ENCODE peak calls at places on chromosomes 1 and 21, in four cellular contexts. One of them, this sample, is unnamed.

GRCh38 chr1:230426246-230427101 is at the start of gene PGBD5:
- DNase-seq in foreskin fibroblast: peak; percentile 43
- DNase-seq in tibial nerve: peak; percentile 24
- DNase-seq in AG10803: peak; percentile 47
- DNase-seq in this sample: no peak

GRCh38 chr1:209797978-209798639 is 7.8 kb downstream of the IRF6 start:
- DNase-seq in foreskin fibroblast: no peak
- DNase-seq in tibial nerve: no peak
- DNase-seq in AG10803: peak; percentile 62
- DNase-seq in this sample: no peak

GRCh38 chr21:33244082-33244780 is 14.5 kb downstream of the IFNAR2 start:
- DNase-seq in foreskin fibroblast: no peak
- DNase-seq in tibial nerve: no peak
- DNase-seq in AG10803: no peak
- DNase-seq in this sample: no peak

GRCh38 chr1:228809621-228810313 is 74.5 kb downstream of the RHOU start:
- DNase-seq in foreskin fibroblast: no peak
- DNase-seq in tibial nerve: no peak
- DNase-seq in AG10803: no peak
- DNase-seq in this sample: no peak

GRCh38 chr1:116966791-116967190 is 34.8 kb upstream of the CD101 start:
- DNase-seq in foreskin fibroblast: no peak
- DNase-seq in tibial nerve: no peak
- DNase-seq in AG10803: peak; percentile 68
- DNase-seq in this sample: no peak

GRCh38 chr21:20661745-20662470 is 336.3 kb upstream of the NCAM2 start:
- DNase-seq in foreskin fibroblast: no peak
- DNase-seq in tibial nerve: no peak
- DNase-seq in AG10803: no peak
- DNase-seq in this sample: no peak

GRCh38 chr1:76068542-76068941 is 6.0 kb upstream of the ST6GALNAC3 start:
- DNase-seq in foreskin fibroblast: peak; percentile 29
- DNase-seq in tibial nerve: no peak
- DNase-seq in AG10803: no peak
- DNase-seq in this sample: peak; percentile 22

GRCh38 chr1:36425791-36426190 is 24.5 kb downstream of the OSCP1 start:
- DNase-seq in foreskin fibroblast: no peak
- DNase-seq in tibial nerve: no peak
- DNase-seq in AG10803: no peak
- DNase-seq in this sample: no peak

GRCh38 chr1:234709473-234710279 is 99.7 kb upstream of the IRF2BP2 start:
- DNase-seq in foreskin fibroblast: no peak
- DNase-seq in tibial nerve: no peak
- DNase-seq in AG10803: no peak
- DNase-seq in this sample: no peak

GRCh38 chr1:110055493-110056283 is 14.8 kb downstream of the ALX3 start:
- DNase-seq in foreskin fibroblast: no peak
- DNase-seq in tibial nerve: no peak
- DNase-seq in AG10803: peak; percentile 59
- DNase-seq in this sample: peak; percentile 57

GRCh38 chr21:45124596-45124995 is 50.2 kb downstream of the ADARB1 start:
- DNase-seq in foreskin fibroblast: no peak
- DNase-seq in tibial nerve: no peak
- DNase-seq in AG10803: no peak
- DNase-seq in this sample: no peak

GRCh38 chr1:10107985-10108663 is 75.4 kb downstream of the UBE4B start:
- DNase-seq in foreskin fibroblast: peak; percentile 57
- DNase-seq in tibial nerve: no peak
- DNase-seq in AG10803: peak; percentile 56
- DNase-seq in this sample: peak; percentile 89

GRCh38 chr1:181088079-181089016 is at the start of gene IER5:
- DNase-seq in foreskin fibroblast: peak; percentile 98
- DNase-seq in tibial nerve: peak; percentile 98
- DNase-seq in AG10803: peak; percentile 95
- DNase-seq in this sample: peak; percentile 98

GRCh38 chr1:226781937-226782609 is 43.0 kb upstream of the ITPKB start:
- DNase-seq in foreskin fibroblast: no peak
- DNase-seq in tibial nerve: no peak
- DNase-seq in AG10803: no peak
- DNase-seq in this sample: no peak

GRCh38 chr1:43789604-43790288 is 82.4 kb downstream of the ST3GAL3 start:
- DNase-seq in foreskin fibroblast: no peak
- DNase-seq in tibial nerve: no peak
- DNase-seq in AG10803: no peak
- DNase-seq in this sample: no peak

GRCh38 chr1:156114101-156114918 is at the start of gene LMNA:
- DNase-seq in foreskin fibroblast: peak; percentile 98
- DNase-seq in tibial nerve: peak; percentile 92
- DNase-seq in AG10803: peak; percentile 98
- DNase-seq in this sample: peak; percentile 96

GRCh38 chr1:17596651-17597509 is 57.4 kb downstream of the ARHGEF10L start:
- DNase-seq in foreskin fibroblast: no peak
- DNase-seq in tibial nerve: no peak
- DNase-seq in AG10803: no peak
- DNase-seq in this sample: no peak

GRCh38 chr21:18147678-18148077 is 97.0 kb upstream of the CHODL start:
- DNase-seq in foreskin fibroblast: no peak
- DNase-seq in tibial nerve: no peak
- DNase-seq in AG10803: no peak
- DNase-seq in this sample: no peak

GRCh38 chr21:38820471-38821239 is 14.9 kb downstream of the ETS2 start:
- DNase-seq in foreskin fibroblast: no peak
- DNase-seq in tibial nerve: no peak
- DNase-seq in AG10803: peak; percentile 32
- DNase-seq in this sample: no peak

GRCh38 chr1:240946926-240947325 is 335.0 kb upstream of the GREM2 start:
- DNase-seq in foreskin fibroblast: peak; percentile 6
- DNase-seq in tibial nerve: peak; percentile 47
- DNase-seq in AG10803: peak; percentile 61
- DNase-seq in this sample: peak; percentile 48

GRCh38 chr1:153245466-153245865 is 14.0 kb upstream of the LORICRIN start:
- DNase-seq in foreskin fibroblast: no peak
- DNase-seq in tibial nerve: no peak
- DNase-seq in AG10803: no peak
- DNase-seq in this sample: no peak

GRCh38 chr1:153246825-153247224 is 12.7 kb upstream of the LORICRIN start:
- DNase-seq in foreskin fibroblast: no peak
- DNase-seq in tibial nerve: no peak
- DNase-seq in AG10803: no peak
- DNase-seq in this sample: no peak

GRCh38 chr1:153251087-153251486 is 8.4 kb upstream of the LORICRIN start:
- DNase-seq in foreskin fibroblast: no peak
- DNase-seq in tibial nerve: no peak
- DNase-seq in AG10803: no peak
- DNase-seq in this sample: no peak

GRCh38 chr1:153251562-153251961 is 7.9 kb upstream of the LORICRIN start:
- DNase-seq in foreskin fibroblast: no peak
- DNase-seq in tibial nerve: no peak
- DNase-seq in AG10803: no peak
- DNase-seq in this sample: no peak

DNA sequence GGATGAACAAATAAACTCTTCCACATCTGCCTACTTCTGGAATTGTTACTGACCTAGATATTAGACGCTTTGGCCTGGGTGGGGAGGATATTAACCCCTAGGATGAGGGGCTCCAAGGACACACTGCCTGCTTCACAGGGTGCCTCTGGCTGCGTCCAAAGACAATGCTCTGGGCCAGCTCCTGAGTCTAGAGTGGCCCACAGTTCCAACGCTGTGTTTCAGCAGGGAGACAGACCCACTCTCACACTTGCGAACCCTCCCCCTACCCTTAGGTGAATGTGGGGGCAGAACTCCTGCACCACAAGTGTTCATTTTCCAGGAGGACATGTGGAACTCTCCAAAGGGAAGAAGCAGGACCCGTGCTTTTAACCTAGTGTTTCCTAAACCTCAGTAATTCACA is 11.0 kb upstream of the LORICRIN start:
- DNase-seq in foreskin fibroblast: no peak
- DNase-seq in tibial nerve: no peak
- DNase-seq in AG10803: no peak
- DNase-seq in this sample: no peak
- TF ChIP-seq CTCF in foreskin fibroblast: no peak
- TF ChIP-seq CTCF in tibial nerve: no peak
- TF ChIP-seq CTCF in AG10803: no peak
- TF ChIP-seq CTCF in this sample: no peak

DNA sequence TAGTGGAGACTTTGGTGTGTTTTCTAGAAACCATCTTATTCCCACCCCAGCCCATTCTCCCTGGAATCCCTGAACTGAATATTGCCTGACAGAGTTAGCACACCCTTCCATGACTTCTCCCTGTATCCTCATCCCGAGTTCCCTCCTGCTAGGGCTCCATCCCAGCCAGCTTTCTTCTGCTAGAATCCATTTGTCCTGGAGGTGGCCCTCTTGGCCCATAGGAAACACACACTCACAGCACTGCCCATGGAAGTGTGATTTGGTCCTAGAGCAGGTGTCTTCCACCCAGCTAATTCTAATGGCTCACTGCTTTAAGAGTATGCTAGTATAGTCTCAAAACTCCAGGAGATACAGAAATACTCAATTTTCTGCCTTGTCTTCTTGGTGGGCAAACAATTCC is 4.1 kb downstream of the KRTAP15-1 start:
- DNase-seq in foreskin fibroblast: no peak
- DNase-seq in tibial nerve: no peak
- DNase-seq in AG10803: no peak
- DNase-seq in this sample: no peak
- TF ChIP-seq CTCF in foreskin fibroblast: no peak
- TF ChIP-seq CTCF in tibial nerve: no peak
- TF ChIP-seq CTCF in AG10803: no peak
- TF ChIP-seq CTCF in this sample: no peak

DNA sequence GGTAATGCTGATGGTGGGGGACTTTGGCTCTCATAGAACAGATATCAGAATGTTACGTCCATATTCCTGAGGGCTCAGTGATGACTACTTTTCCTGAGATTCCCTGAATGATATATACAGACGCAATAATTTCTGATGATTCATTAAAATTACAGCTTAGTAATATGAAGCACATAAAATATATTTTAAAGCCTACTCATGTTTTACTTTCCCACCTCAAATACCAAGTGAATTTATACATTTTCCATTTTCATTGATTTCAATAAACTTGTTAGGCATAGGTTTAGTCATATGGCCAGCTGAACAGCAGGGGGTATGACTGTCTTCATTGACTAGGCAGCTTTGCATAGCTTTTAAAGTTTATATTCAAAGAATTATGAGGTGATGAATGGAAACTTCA is 26.2 kb upstream of the PDC start:
- DNase-seq in foreskin fibroblast: no peak
- DNase-seq in tibial nerve: no peak
- DNase-seq in AG10803: no peak
- DNase-seq in this sample: no peak
- TF ChIP-seq CTCF in foreskin fibroblast: peak; percentile 6
- TF ChIP-seq CTCF in tibial nerve: no peak
- TF ChIP-seq CTCF in AG10803: no peak
- TF ChIP-seq CTCF in this sample: peak; percentile 57

DNA sequence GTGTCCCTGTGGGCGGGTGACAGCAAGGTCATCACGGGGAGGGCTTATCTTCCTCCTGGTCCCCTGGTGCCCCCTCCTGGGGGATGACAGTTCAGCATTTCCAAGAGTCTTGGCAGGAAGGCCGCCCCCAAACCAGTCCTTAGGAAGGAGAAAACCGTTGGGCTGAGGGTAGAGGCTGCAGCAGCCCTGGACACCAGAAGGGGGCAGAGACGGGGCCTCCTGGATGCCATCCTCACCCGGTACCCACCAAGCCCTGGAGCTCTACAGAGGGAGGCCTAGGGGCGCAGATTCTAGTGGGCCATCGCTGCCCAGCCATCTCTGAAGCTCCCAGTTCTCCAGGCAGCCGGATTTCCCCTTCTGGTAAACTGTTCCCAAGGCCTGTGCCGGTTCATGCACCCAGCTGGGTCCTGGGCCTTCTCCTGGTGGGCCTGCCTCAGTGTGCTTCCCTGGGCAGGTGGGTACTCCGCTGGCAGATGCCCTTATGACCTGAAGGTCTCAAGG is 14.8 kb upstream of the ZNF669 start:
- DNase-seq in foreskin fibroblast: no peak
- DNase-seq in tibial nerve: no peak
- DNase-seq in AG10803: peak; percentile 15
- DNase-seq in this sample: no peak
- TF ChIP-seq CTCF in foreskin fibroblast: no peak
- TF ChIP-seq CTCF in tibial nerve: no peak
- TF ChIP-seq CTCF in AG10803: no peak
- TF ChIP-seq CTCF in this sample: peak; percentile 17

GRCh38 chr1:24964811-24965570 is 34.9 kb upstream of the RUNX3 start:
- DNase-seq in foreskin fibroblast: no peak
- DNase-seq in tibial nerve: no peak
- DNase-seq in AG10803: peak; percentile 23
- DNase-seq in this sample: no peak

GRCh38 chr1:24963943-24964677 is 34.0 kb upstream of the RUNX3 start:
- DNase-seq in foreskin fibroblast: no peak
- DNase-seq in tibial nerve: no peak
- DNase-seq in AG10803: no peak
- DNase-seq in this sample: no peak

GRCh38 chr1:24961334-24961733 is 31.3 kb upstream of the RUNX3 start:
- DNase-seq in foreskin fibroblast: no peak
- DNase-seq in tibial nerve: no peak
- DNase-seq in AG10803: no peak
- DNase-seq in this sample: no peak

GRCh38 chr1:24961961-24962861 is 32.1 kb upstream of the RUNX3 start:
- DNase-seq in foreskin fibroblast: no peak
- DNase-seq in tibial nerve: no peak
- DNase-seq in AG10803: no peak
- DNase-seq in this sample: no peak

DNA sequence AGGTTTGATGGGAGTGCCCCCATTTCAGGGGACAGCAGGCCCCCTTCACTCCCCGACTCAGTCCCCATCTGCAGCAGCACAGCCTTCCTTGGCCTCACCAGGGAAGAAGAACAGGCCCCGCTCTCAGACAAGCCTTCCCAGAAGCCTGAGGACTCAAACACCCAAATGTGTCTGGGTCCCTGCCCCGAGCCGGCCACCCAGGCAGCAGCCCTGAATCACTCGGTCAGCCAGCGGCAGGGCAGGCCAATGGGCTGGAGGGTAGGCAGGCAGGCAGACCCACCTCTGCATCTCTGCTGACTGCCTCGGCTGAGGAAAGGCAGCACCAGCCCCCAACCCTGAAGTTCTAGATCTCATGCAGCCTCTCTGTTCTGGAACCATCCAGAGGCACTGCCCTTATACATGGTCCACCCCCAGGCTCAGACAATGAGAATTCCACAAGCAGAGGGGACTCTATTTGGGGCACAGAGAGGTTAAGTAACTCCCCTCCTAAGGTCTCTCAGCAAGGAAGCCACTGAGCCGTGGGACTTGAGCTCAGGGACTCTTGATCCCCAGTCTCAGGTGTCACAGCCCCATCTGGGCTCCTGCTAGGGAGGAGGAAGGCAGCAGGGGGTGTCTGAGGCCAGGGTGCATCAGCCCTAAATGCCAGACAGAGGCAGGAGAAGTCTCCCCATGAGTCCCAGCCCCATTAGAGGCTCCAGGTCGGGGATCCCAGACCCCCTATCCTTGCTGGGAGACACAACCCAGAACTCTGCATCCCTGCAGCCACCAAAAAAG is 33.2 kb upstream of the RUNX3 start:
- DNase-seq in foreskin fibroblast: no peak
- DNase-seq in tibial nerve: no peak
- DNase-seq in AG10803: no peak
- DNase-seq in this sample: no peak
- TF ChIP-seq CTCF in foreskin fibroblast: no peak
- TF ChIP-seq CTCF in tibial nerve: no peak
- TF ChIP-seq CTCF in AG10803: no peak
- TF ChIP-seq CTCF in this sample: no peak

This sample was measured in HFFc6.